ENCODE peak calls at places on chromosome X, in six cellular contexts. One of them, this sample, is unnamed. For H3K4me1, the result is how much of the 10 kb centered on the place peaks cover.

GRCh38 chrX:133674726-133675470 is 259.6 kb upstream of the GPC4 start:
- ATAC-seq in HepG2: peak
- ATAC-seq in upper lobe of left lung: no peak
- ATAC-seq in A549: no peak
- ATAC-seq in K562: no peak
- ATAC-seq in GM12878: no peak
- ATAC-seq in this sample: peak

GRCh38 chrX:107449490-107450175 is at the start of gene FRMPD3:
- ATAC-seq in HepG2: peak
- ATAC-seq in upper lobe of left lung: no peak
- ATAC-seq in A549: peak
- ATAC-seq in K562: no peak
- ATAC-seq in GM12878: no peak
- ATAC-seq in this sample: no peak

GRCh38 chrX:42746606-42747005 is 31.4 kb downstream of the PPP1R2C start:
- ATAC-seq in HepG2: no peak
- ATAC-seq in upper lobe of left lung: no peak
- ATAC-seq in A549: no peak
- ATAC-seq in K562: no peak
- ATAC-seq in GM12878: no peak
- ATAC-seq in this sample: no peak

GRCh38 chrX:120366794-120367193 is 4.9 kb downstream of the ATP1B4 start:
- ATAC-seq in HepG2: no peak
- ATAC-seq in upper lobe of left lung: no peak
- ATAC-seq in A549: no peak
- ATAC-seq in K562: no peak
- ATAC-seq in GM12878: no peak
- ATAC-seq in this sample: no peak

GRCh38 chrX:15158736-15159406 is 111.0 kb downstream of the ASB9 start:
- ATAC-seq in HepG2: no peak
- ATAC-seq in upper lobe of left lung: no peak
- ATAC-seq in A549: no peak
- ATAC-seq in K562: no peak
- ATAC-seq in GM12878: peak
- ATAC-seq in this sample: no peak

GRCh38 chrX:149630681-149631292 is 805 bp downstream of the TMEM185A start:
- ATAC-seq in HepG2: peak
- ATAC-seq in upper lobe of left lung: peak
- ATAC-seq in A549: peak
- ATAC-seq in K562: peak
- ATAC-seq in GM12878: no peak
- ATAC-seq in this sample: peak

GRCh38 chrX:8237718-8238117 is 66.7 kb upstream of the VCX2 start:
- ATAC-seq in HepG2: peak
- ATAC-seq in upper lobe of left lung: no peak
- ATAC-seq in A549: no peak
- ATAC-seq in K562: no peak
- ATAC-seq in GM12878: no peak
- ATAC-seq in this sample: no peak

GRCh38 chrX:270848-271367 is 10.3 kb upstream of the PLCXD1 start:
- ATAC-seq in HepG2: peak
- ATAC-seq in upper lobe of left lung: peak
- ATAC-seq in A549: no peak
- ATAC-seq in K562: no peak
- ATAC-seq in GM12878: no peak
- ATAC-seq in this sample: no peak

GRCh38 chrX:39936886-39937770 is 160.6 kb downstream of the BCOR start:
- ATAC-seq in HepG2: no peak
- ATAC-seq in upper lobe of left lung: no peak
- ATAC-seq in A549: no peak
- ATAC-seq in K562: peak
- ATAC-seq in GM12878: peak
- ATAC-seq in this sample: no peak

GRCh38 chrX:101397779-101398178 is 7.0 kb downstream of the RPL36A start:
- ATAC-seq in HepG2: peak
- ATAC-seq in upper lobe of left lung: no peak
- ATAC-seq in A549: peak
- ATAC-seq in K562: peak
- ATAC-seq in GM12878: no peak
- ATAC-seq in this sample: no peak

GRCh38 chrX:118345045-118345400 is 883 bp upstream of the WDR44 start:
- ATAC-seq in HepG2: no peak
- ATAC-seq in upper lobe of left lung: no peak
- ATAC-seq in A549: no peak
- ATAC-seq in K562: no peak
- ATAC-seq in GM12878: peak
- ATAC-seq in this sample: no peak

GRCh38 chrX:118346258-118347094 is 570 bp downstream of the WDR44 start:
- ATAC-seq in HepG2: peak
- ATAC-seq in upper lobe of left lung: peak
- ATAC-seq in A549: peak
- ATAC-seq in K562: peak
- ATAC-seq in GM12878: peak
- ATAC-seq in this sample: peak

GRCh38 chrX:118348186-118348810 is 2.4 kb downstream of the WDR44 start:
- ATAC-seq in HepG2: no peak
- ATAC-seq in upper lobe of left lung: no peak
- ATAC-seq in A549: no peak
- ATAC-seq in K562: no peak
- ATAC-seq in GM12878: no peak
- ATAC-seq in this sample: no peak

GRCh38 chrX:118347131-118347530 is 1.2 kb downstream of the WDR44 start:
- ATAC-seq in HepG2: no peak
- ATAC-seq in upper lobe of left lung: peak
- ATAC-seq in A549: no peak
- ATAC-seq in K562: peak
- ATAC-seq in GM12878: peak
- ATAC-seq in this sample: no peak

GRCh38 chrX:118345401-118346257 is at the start of gene WDR44:
- ATAC-seq in HepG2: peak
- ATAC-seq in upper lobe of left lung: peak
- ATAC-seq in A549: peak
- ATAC-seq in K562: peak
- ATAC-seq in GM12878: peak
- ATAC-seq in this sample: peak
- TF ChIP-seq EP300 in HepG2: no peak
- TF ChIP-seq EP300 in upper lobe of left lung: no peak
- TF ChIP-seq EP300 in A549: no peak
- TF ChIP-seq EP300 in K562: no peak
- TF ChIP-seq EP300 in GM12878: no peak
- TF ChIP-seq EP300 in this sample: no peak

GRCh38 chrX:45758738-45759397 is 558.2 kb upstream of the DIPK2B start:
- ATAC-seq in HepG2: no peak
- ATAC-seq in upper lobe of left lung: no peak
- ATAC-seq in A549: peak
- ATAC-seq in K562: no peak
- ATAC-seq in GM12878: peak
- ATAC-seq in this sample: no peak

GRCh38 chrX:45760187-45760742 is 559.6 kb upstream of the DIPK2B start:
- ATAC-seq in HepG2: no peak
- ATAC-seq in upper lobe of left lung: no peak
- ATAC-seq in A549: no peak
- ATAC-seq in K562: no peak
- ATAC-seq in GM12878: no peak
- ATAC-seq in this sample: no peak

GRCh38 chrX:45762699-45763647 is 562.3 kb upstream of the DIPK2B start:
- ATAC-seq in HepG2: no peak
- ATAC-seq in upper lobe of left lung: no peak
- ATAC-seq in A549: no peak
- ATAC-seq in K562: no peak
- ATAC-seq in GM12878: peak
- ATAC-seq in this sample: no peak

GRCh38 chrX:45765281-45765680 is 564.6 kb upstream of the DIPK2B start:
- ATAC-seq in HepG2: no peak
- ATAC-seq in upper lobe of left lung: no peak
- ATAC-seq in A549: no peak
- ATAC-seq in K562: no peak
- ATAC-seq in GM12878: no peak
- ATAC-seq in this sample: no peak

DNA sequence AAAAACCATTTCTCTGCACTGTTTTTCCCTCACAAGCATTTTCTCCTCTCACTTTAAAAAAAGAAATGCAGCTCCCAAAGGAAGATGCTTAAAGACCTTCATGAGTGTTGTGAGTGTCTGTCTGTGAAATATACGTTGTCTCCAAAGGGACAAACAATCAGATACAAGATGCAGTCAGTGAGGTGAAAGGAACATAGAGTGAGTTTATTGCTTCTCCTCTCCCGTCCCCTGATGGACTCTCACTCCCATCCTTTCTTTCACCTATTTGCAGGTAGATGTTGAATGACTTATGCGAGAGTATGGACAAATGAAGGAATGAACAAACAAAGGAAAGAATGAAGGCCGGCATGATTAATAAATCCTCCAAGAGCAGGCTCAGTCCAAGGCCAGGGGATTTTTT is 561.2 kb upstream of the DIPK2B start:
- ATAC-seq in HepG2: no peak
- ATAC-seq in upper lobe of left lung: no peak
- ATAC-seq in A549: no peak
- ATAC-seq in K562: no peak
- ATAC-seq in GM12878: no peak
- ATAC-seq in this sample: no peak
- H3K4me1 ChIP-seq in HepG2: under half
- H3K4me1 ChIP-seq in upper lobe of left lung: under half
- H3K4me1 ChIP-seq in A549: half or more
- H3K4me1 ChIP-seq in K562: under half
- H3K4me1 ChIP-seq in GM12878: under half
- H3K4me1 ChIP-seq in this sample: under half

GRCh38 chrX:74321191-74321590 is 17.2 kb downstream of the ZCCHC13 start:
- ATAC-seq in HepG2: no peak
- ATAC-seq in upper lobe of left lung: no peak
- ATAC-seq in A549: no peak
- ATAC-seq in K562: no peak
- ATAC-seq in GM12878: no peak
- ATAC-seq in this sample: no peak

GRCh38 chrX:74325130-74326059 is 21.4 kb downstream of the ZCCHC13 start:
- ATAC-seq in HepG2: peak
- ATAC-seq in upper lobe of left lung: no peak
- ATAC-seq in A549: peak
- ATAC-seq in K562: peak
- ATAC-seq in GM12878: peak
- ATAC-seq in this sample: no peak
- TF ChIP-seq EP300 in HepG2: no peak
- TF ChIP-seq EP300 in upper lobe of left lung: no peak
- TF ChIP-seq EP300 in A549: no peak
- TF ChIP-seq EP300 in K562: no peak
- TF ChIP-seq EP300 in GM12878: no peak
- TF ChIP-seq EP300 in this sample: no peak

DNA sequence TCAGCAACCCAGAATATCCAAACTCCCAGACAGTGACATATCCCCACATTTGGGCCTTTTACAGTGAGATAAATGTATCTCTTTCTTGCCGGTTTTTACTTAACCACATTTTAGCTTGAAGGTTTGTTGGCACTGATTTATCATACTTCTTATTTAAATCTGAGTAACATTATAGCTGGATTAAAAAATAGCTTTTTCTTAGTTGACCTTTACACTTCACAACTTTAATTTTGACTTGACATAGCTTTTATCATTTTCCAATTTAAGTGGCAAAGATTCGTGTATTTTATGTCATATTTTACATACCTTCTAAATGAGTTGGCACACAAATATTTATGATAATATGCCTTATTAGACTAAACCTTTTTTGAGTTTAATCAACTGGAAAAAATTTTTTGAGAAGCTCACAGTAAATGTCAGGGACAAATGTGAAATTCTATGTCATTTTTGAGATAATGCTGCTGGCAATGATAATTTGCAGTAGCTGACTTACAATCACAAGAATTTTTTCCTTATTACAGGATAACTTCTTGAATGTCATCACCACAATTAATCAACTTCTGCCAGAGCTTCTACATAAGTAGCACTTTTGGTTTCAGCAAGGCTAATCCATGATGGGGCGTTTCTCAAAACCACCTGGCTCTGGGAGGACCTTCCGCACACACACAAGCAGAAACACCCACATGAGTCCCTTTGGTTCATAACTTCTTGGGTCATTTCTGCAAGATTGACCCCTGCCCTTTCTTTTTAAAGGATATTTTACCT is 80.3 kb downstream of the SYTL5 start:
- ATAC-seq in HepG2: no peak
- ATAC-seq in upper lobe of left lung: no peak
- ATAC-seq in A549: no peak
- ATAC-seq in K562: no peak
- ATAC-seq in GM12878: no peak
- ATAC-seq in this sample: no peak
- H3K4me1 ChIP-seq in HepG2: under half
- H3K4me1 ChIP-seq in upper lobe of left lung: under half
- H3K4me1 ChIP-seq in A549: under half
- H3K4me1 ChIP-seq in K562: under half
- H3K4me1 ChIP-seq in GM12878: under half
- H3K4me1 ChIP-seq in this sample: under half

GRCh38 chrX:79162076-79162475 is 17.6 kb downstream of the GPR174 start:
- ATAC-seq in HepG2: no peak
- ATAC-seq in upper lobe of left lung: no peak
- ATAC-seq in A549: no peak
- ATAC-seq in K562: no peak
- ATAC-seq in GM12878: no peak
- ATAC-seq in this sample: no peak

GRCh38 chrX:79167437-79167836 is 22.9 kb downstream of the GPR174 start:
- ATAC-seq in HepG2: no peak
- ATAC-seq in upper lobe of left lung: no peak
- ATAC-seq in A549: no peak
- ATAC-seq in K562: no peak
- ATAC-seq in GM12878: peak
- ATAC-seq in this sample: no peak

GRCh38 chrX:79159800-79160199 is 15.3 kb downstream of the GPR174 start:
- ATAC-seq in HepG2: no peak
- ATAC-seq in upper lobe of left lung: no peak
- ATAC-seq in A549: no peak
- ATAC-seq in K562: no peak
- ATAC-seq in GM12878: peak
- ATAC-seq in this sample: no peak

GRCh38 chrX:79156818-79157217 is 12.3 kb downstream of the GPR174 start:
- ATAC-seq in HepG2: no peak
- ATAC-seq in upper lobe of left lung: no peak
- ATAC-seq in A549: no peak
- ATAC-seq in K562: no peak
- ATAC-seq in GM12878: no peak
- ATAC-seq in this sample: no peak

GRCh38 chrX:79161655-79162054 is 17.2 kb downstream of the GPR174 start:
- ATAC-seq in HepG2: no peak
- ATAC-seq in upper lobe of left lung: no peak
- ATAC-seq in A549: no peak
- ATAC-seq in K562: no peak
- ATAC-seq in GM12878: peak
- ATAC-seq in this sample: no peak
- TF ChIP-seq EP300 in HepG2: no peak
- TF ChIP-seq EP300 in upper lobe of left lung: no peak
- TF ChIP-seq EP300 in A549: no peak
- TF ChIP-seq EP300 in K562: no peak
- TF ChIP-seq EP300 in GM12878: no peak
- TF ChIP-seq EP300 in this sample: no peak

GRCh38 chrX:110750526-110751189 is 45.0 kb downstream of the CHRDL1 start:
- ATAC-seq in HepG2: no peak
- ATAC-seq in upper lobe of left lung: no peak
- ATAC-seq in A549: no peak
- ATAC-seq in K562: no peak
- ATAC-seq in GM12878: no peak
- ATAC-seq in this sample: peak
- H3K4me1 ChIP-seq in HepG2: under half
- H3K4me1 ChIP-seq in upper lobe of left lung: under half
- H3K4me1 ChIP-seq in A549: under half
- H3K4me1 ChIP-seq in K562: under half
- H3K4me1 ChIP-seq in GM12878: under half
- H3K4me1 ChIP-seq in this sample: under half

GRCh38 chrX:104660092-104660491 is 94.1 kb downstream of the IL1RAPL2 start:
- ATAC-seq in HepG2: no peak
- ATAC-seq in upper lobe of left lung: no peak
- ATAC-seq in A549: no peak
- ATAC-seq in K562: no peak
- ATAC-seq in GM12878: no peak
- ATAC-seq in this sample: no peak
- TF ChIP-seq EP300 in HepG2: no peak
- TF ChIP-seq EP300 in upper lobe of left lung: no peak
- TF ChIP-seq EP300 in A549: no peak
- TF ChIP-seq EP300 in K562: no peak
- TF ChIP-seq EP300 in GM12878: no peak
- TF ChIP-seq EP300 in this sample: no peak

This sample was measured in gastroesophageal sphincter.